ENCODE peak calls at places on chromosome 14, in six cellular contexts. B, U, Q, K, F and E are unnamed samples. For H3F3A, the result is how much of the 10 kb centered on the place peaks cover.

GRCh38 chr14:26856832-26857508 is 259.1 kb upstream of the NOVA1 start:
- DNase-seq in U (no peak), K (no peak), F (no peak), B (no peak), Q (no peak), E (no peak)

GRCh38 chr14:23950411-23951135 is 3.0 kb upstream of the DHRS4 start:
- DNase-seq in K (no peak), B (no peak), U (no peak), Q (no peak), F (no peak), E (no peak)

GRCh38 chr14:95901014-95901413 is 24.4 kb downstream of the TUNAR start:
- DNase-seq in B (peak), F (no peak), K (no peak), U (no peak), Q (no peak), E (no peak)

GRCh38 chr14:105210266-105211025 is 29.3 kb upstream of the NUDT14 start:
- DNase-seq in K (no peak), Q (no peak), B (no peak), U (no peak), F (no peak), E (no peak)

GRCh38 chr14:34348592-34348991 is 113.4 kb downstream of the SPTSSA start:
- DNase-seq in Q (no peak), F (no peak), B (no peak), K (no peak), U (no peak), E (no peak)

GRCh38 chr14:67167420-67168109 is 21.7 kb upstream of the GARIN2 start:
- DNase-seq in B (peak), F (peak), K (no peak), Q (peak), U (no peak), E (peak)

GRCh38 chr14:24042733-24043132 is 9.1 kb upstream of the CARMIL3 start:
- DNase-seq in B (no peak), Q (no peak), F (no peak), K (no peak), U (no peak), E (no peak)

GRCh38 chr14:85532981-85533820 is 3.3 kb downstream of the FLRT2 start:
- DNase-seq in K (peak), B (peak), U (peak), F (no peak), Q (peak), E (peak)

GRCh38 chr14:71381814-71382213 is 474.6 kb downstream of the PCNX1 start:
- DNase-seq in U (no peak), B (no peak), Q (no peak), F (no peak), K (no peak), E (no peak)

GRCh38 chr14:25042362-25043299 is 7.3 kb downstream of the STXBP6 start:
- DNase-seq in U (peak), Q (peak), F (no peak), K (no peak), B (peak), E (peak)

GRCh38 chr14:90513151-90514014 is 116.6 kb downstream of the CALM1 start:
- DNase-seq in K (no peak), U (peak), F (peak), B (peak), Q (peak), E (peak)

GRCh38 chr14:62162998-62163589 is 400.9 kb downstream of the SNAPC1 start:
- DNase-seq in U (peak), Q (peak), B (peak), K (peak), F (peak), E (peak)

GRCh38 chr14:65195042-65195719 is 92.9 kb upstream of the MAX start:
- DNase-seq in F (no peak), Q (no peak), K (no peak), U (no peak), B (no peak), E (no peak)

GRCh38 chr14:71319646-71320045 is 412.4 kb downstream of the PCNX1 start:
- DNase-seq in B (peak), F (no peak), U (peak), Q (peak), K (peak), E (peak)

GRCh38 chr14:76977793-76978730 is 50.4 kb downstream of the IRF2BPL start:
- DNase-seq in K (peak), B (peak), U (no peak), Q (no peak), F (no peak), E (no peak)

GRCh38 chr14:104895786-104896642 is 28.7 kb upstream of the PLD4 start:
- DNase-seq in Q (no peak), B (peak), K (peak), U (no peak), F (no peak), E (no peak)

GRCh38 chr14:28294834-28295440 is 471.6 kb upstream of the FOXG1 start:
- DNase-seq in Q (peak), K (peak), U (peak), F (no peak), B (peak), E (peak)

GRCh38 chr14:95536036-95536577 is 1.3 kb downstream of the GLRX5 start:
- DNase-seq in Q (no peak), U (peak), K (no peak), B (no peak), F (no peak), E (no peak)

GRCh38 chr14:38210168-38210567 is 2.5 kb downstream of the SSTR1 start:
- DNase-seq in B (peak), Q (peak), K (no peak), U (no peak), F (no peak), E (peak)

GRCh38 chr14:23567186-23568020 is at the start of gene AP1G2:
- DNase-seq in F (peak), B (peak), K (peak), U (peak), Q (peak), E (peak)

GRCh38 chr14:72619071-72619710 is 274.7 kb downstream of the DPF3 start:
- DNase-seq in K (no peak), U (no peak), B (peak), F (no peak), Q (no peak), E (peak)

GRCh38 chr14:83473416-83473815 is 1939.8 kb upstream of the SEL1L start:
- DNase-seq in K (no peak), Q (no peak), F (no peak), U (no peak), B (peak), E (no peak)

GRCh38 chr14:99549684-99550083 is 54.3 kb downstream of the CCDC85C start:
- DNase-seq in B (peak), Q (no peak), K (no peak), U (no peak), F (no peak), E (no peak)

GRCh38 chr14:99566009-99566389 is 38.0 kb downstream of the CCDC85C start:
- DNase-seq in K (no peak), B (no peak), F (peak), Q (no peak), U (no peak), E (peak)

GRCh38 chr14:86802726-86803125 is 1190.3 kb downstream of the GALC start:
- DNase-seq in U (no peak), K (no peak), Q (no peak), F (no peak), B (no peak), E (no peak)

GRCh38 chr14:64060648-64061096 is 207.9 kb downstream of the SYNE2 start:
- DNase-seq in U (peak), K (no peak), F (no peak), Q (peak), B (peak), E (peak)

GRCh38 chr14:34379809-34380147 is 82.3 kb downstream of the SPTSSA start:
- DNase-seq in K (no peak), B (no peak), U (no peak), F (no peak), Q (no peak), E (no peak)

GRCh38 chr14:89317051-89317691 is 99.9 kb downstream of the FOXN3 start:
- DNase-seq in Q (no peak), K (no peak), F (no peak), B (no peak), U (no peak), E (no peak)

GRCh38 chr14:36773136-36773540 is 111.5 kb downstream of the PAX9 start:
- DNase-seq in B (peak), U (no peak), F (peak), Q (peak), K (no peak), E (peak)

GRCh38 chr14:81143793-81144192 is 77.0 kb downstream of the GTF2A1 start:
- DNase-seq in K (no peak), B (no peak), U (no peak), F (no peak), Q (no peak), E (no peak)

GRCh38 chr14:56552615-56553014 is 27.0 kb upstream of the TMEM260 start:
- DNase-seq in B (no peak), F (no peak), K (no peak), U (peak), Q (peak), E (no peak)

GRCh38 chr14:24058260-24058950 is 6.6 kb downstream of the CARMIL3 start:
- DNase-seq in Q (peak), F (no peak), U (peak), B (peak), K (peak), E (peak)

DNA sequence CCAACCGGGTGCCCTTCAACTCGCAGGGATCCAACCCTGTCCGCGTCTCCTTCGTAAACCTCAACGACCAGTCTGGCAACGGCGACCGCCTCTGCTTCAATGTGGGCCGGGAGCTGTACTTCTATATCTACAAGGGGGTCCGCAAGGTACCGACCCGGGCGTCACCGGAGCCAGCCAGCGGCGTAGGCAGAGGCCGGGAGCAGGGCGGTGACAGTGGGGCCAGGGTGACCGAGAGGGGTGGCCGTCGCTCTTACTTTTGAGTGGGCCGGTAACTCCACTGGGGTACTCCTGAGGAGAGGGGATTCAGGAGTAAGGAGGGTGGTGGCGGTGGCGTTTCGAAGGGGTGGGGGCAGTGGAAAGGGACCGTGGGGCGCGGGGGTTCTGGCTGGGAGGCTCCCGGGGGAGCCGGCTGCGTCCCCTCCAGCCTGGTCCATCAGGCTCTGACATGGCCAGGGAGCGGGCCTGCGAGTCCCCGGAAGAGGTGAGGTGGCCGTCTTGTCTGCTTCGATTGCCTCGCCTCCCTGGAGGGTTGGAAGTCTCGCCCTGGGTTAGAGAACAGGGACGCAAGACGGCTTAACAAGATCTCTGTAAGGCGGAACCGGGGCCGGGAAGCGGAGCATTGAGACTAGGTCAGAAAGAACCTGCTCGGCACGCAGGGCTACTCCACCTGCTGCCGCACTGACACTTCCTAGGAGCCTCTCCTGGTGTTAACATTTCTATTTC is 491 bp downstream of the WDR20 start:
- DNase-seq in B (peak), F (peak), U (peak), K (peak), Q (peak), E (no peak)
- H3K4me2 ChIP-seq in B (peak), F (peak), U (peak), K (peak), Q (peak), E (peak)

GRCh38 chr14:21264025-21264801 is 5.0 kb downstream of the HNRNPC start:
- DNase-seq in Q (no peak), U (no peak), K (no peak), B (peak), F (peak), E (peak)

GRCh38 chr14:21263284-21264024 is 5.8 kb downstream of the HNRNPC start:
- DNase-seq in U (no peak), B (peak), F (no peak), Q (no peak), K (no peak), E (no peak)

GRCh38 chr14:21258889-21259787 is 10.1 kb downstream of the HNRNPC start:
- DNase-seq in Q (no peak), U (no peak), B (no peak), K (no peak), F (no peak), E (no peak)

GRCh38 chr14:21261824-21262223 is 7.4 kb downstream of the HNRNPC start:
- DNase-seq in Q (no peak), B (no peak), F (no peak), U (no peak), K (no peak), E (no peak)

GRCh38 chr14:21262410-21262809 is 6.8 kb downstream of the HNRNPC start:
- DNase-seq in F (no peak), K (no peak), Q (no peak), U (no peak), B (no peak), E (no peak)
- H3F3A ChIP-seq in F (half or more), K (half or more), Q (under half), U (under half), B (half or more), E (under half)

GRCh38 chr14:92651793-92652382 is 96.5 kb downstream of the LGMN start:
- DNase-seq in K (no peak), Q (no peak), F (no peak), B (no peak), U (no peak), E (no peak)

GRCh38 chr14:92651106-92651792 is 97.2 kb downstream of the LGMN start:
- DNase-seq in U (no peak), K (no peak), Q (no peak), B (no peak), F (no peak), E (no peak)

GRCh38 chr14:92654206-92654901 is 94.1 kb downstream of the LGMN start:
- DNase-seq in B (no peak), U (no peak), Q (no peak), F (no peak), K (no peak), E (no peak)

GRCh38 chr14:92652413-92653151 is 95.8 kb downstream of the LGMN start:
- DNase-seq in K (no peak), B (no peak), Q (no peak), U (no peak), F (no peak), E (no peak)

DNA sequence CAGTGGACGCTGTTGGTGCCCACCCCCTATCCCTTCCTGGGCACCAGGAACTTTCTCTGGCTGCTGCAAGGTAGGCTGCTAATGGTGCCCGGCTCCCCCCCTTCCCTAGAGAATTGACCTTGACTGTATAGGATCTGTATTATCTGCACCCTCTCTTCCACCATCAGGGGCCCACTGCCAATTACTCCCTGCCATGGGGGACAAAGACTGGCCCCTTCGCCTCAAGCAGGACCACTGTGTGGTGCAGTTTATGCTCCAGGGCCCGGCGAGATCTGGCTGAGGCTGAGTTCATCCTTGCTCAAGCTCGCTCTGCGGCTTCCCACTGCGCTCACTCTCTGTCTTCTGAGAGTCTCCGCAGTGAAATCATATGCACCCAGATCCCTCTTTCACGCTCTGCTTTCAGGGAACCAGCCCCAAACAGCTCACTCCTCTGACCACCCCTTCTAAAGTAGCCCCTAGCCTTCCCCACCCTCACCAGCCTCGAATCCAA is 95.2 kb downstream of the LGMN start:
- DNase-seq in Q (no peak), B (no peak), U (no peak), K (no peak), F (no peak), E (no peak)
- H3K4me2 ChIP-seq in Q (no peak), B (no peak), U (no peak), K (no peak), F (no peak), E (no peak)

GRCh38 chr14:101588990-101589389 is 27.7 kb downstream of the DIO3 start:
- DNase-seq in Q (no peak), B (no peak), U (no peak), F (no peak), K (peak), E (no peak)
- H3F3A ChIP-seq in Q (under half), B (under half), U (under half), F (under half), K (under half), E (under half)

DNA sequence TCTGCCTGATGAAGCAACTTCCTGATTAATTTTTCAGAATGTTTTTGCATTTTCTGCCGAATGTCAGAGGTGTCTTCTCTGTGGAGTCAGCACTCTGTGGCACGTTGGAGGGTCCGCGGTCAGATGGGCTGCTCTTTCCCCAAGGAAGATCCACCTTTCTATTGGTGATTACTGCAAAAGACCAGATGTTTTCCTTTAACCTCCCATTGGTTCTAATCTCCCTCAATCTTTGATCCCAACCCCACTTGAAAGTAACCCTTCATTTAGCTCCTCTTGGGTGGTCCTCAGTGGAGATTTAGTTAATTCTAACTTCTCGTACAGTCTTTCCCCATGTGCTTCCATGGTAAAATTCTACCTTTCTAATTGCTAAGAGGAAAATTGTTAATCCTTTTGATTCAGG is 397.7 kb upstream of the DDHD1 start:
- DNase-seq in K (no peak), Q (no peak), F (no peak), B (no peak), U (peak), E (no peak)
- H3K4me2 ChIP-seq in K (no peak), Q (no peak), F (no peak), B (no peak), U (no peak), E (no peak)

GRCh38 chr14:49581961-49582210 is 4.3 kb downstream of the RPS29 start:
- DNase-seq in B (no peak), F (no peak), Q (no peak), U (no peak), K (no peak), E (no peak)
- H3F3A ChIP-seq in B (half or more), F (half or more), Q (under half), U (under half), K (under half), E (under half)

DNA sequence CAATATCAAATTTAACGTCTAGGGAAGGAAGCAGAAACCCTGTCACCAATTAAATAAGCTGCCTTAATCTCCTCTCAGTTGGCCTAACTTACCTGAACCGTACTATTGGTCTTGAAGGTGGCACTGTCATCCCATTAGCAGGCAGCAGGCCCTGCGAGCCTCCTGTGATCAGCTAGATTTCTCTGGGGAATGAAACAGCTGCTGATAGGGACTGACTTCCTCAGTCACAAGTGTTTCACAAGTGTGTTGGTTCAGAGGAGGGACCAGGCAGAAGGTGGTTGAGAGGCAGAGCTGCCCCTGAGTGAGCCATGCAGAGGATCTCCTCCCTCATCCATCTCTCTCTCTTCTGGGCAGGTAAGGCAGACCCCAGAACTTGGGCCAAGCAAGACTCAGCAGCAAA is 166.8 kb downstream of the DAD1 start:
- DNase-seq in F (no peak), Q (no peak), U (no peak), K (no peak), B (no peak), E (no peak)
- H3K4me2 ChIP-seq in F (no peak), Q (no peak), U (no peak), K (no peak), B (no peak), E (no peak)

GRCh38 chr14:32233292-32233691 is 30.2 kb upstream of the RNU6-8 start:
- DNase-seq in U (no peak), K (no peak), F (peak), Q (no peak), B (no peak), E (peak)
- H3F3A ChIP-seq in U (under half), K (under half), F (under half), Q (under half), B (under half), E (under half)

GRCh38 chr14:75440733-75441474 is 13.1 kb downstream of the JDP2 start:
- DNase-seq in K (no peak), Q (no peak), B (peak), U (no peak), F (no peak), E (no peak)
- H3K4me2 ChIP-seq in K (no peak), Q (no peak), B (peak), U (no peak), F (no peak), E (no peak)